ENCODE peak calls at places on chromosomes 1 and 21, in eight cellular contexts. U, I, Z, R, B, S, J and L are unnamed samples.
A peak's percentile ranks its signal among the peaks of the same experiment; 100 is the strongest.

GRCh38 chr1:39567302-39567701 is 9.3 kb downstream of the PABPC4 start:
- DNase-seq in Z (no peak), B (no peak), I (no peak), J (no peak), R (no peak), U (no peak), S (no peak), L (no peak)

GRCh38 chr1:11053758-11054137 is 6.1 kb downstream of the SRM start:
- DNase-seq in I (no peak), U (no peak), R (peak; percentile 28), J (no peak), B (no peak), S (peak; percentile 31), Z (no peak), L (no peak)

GRCh38 chr1:221991221-221991620 is 249.3 kb upstream of the DUSP10 start:
- DNase-seq in S (peak; percentile 44), U (no peak), J (no peak), Z (no peak), I (no peak), R (peak; percentile 75), B (peak; percentile 84), L (no peak)

GRCh38 chr1:65827346-65827745 is 34.7 kb downstream of the PDE4B start:
- DNase-seq in U (no peak), I (no peak), R (no peak), B (peak; percentile 39), J (no peak), Z (no peak), S (peak; percentile 9), L (no peak)

GRCh38 chr1:54683453-54683852 is 32.2 kb upstream of the TTC4 start:
- DNase-seq in B (no peak), R (no peak), U (no peak), I (no peak), J (no peak), Z (no peak), S (no peak), L (no peak)

GRCh38 chr1:47776554-47777156 is 220.5 kb downstream of the TRABD2B start:
- DNase-seq in J (peak; percentile 36), I (no peak), R (no peak), S (no peak), Z (peak; percentile 83), U (no peak), B (no peak), L (peak; percentile 39)

GRCh38 chr1:93704063-93704462 is 22.4 kb upstream of the BCAR3 start:
- DNase-seq in U (no peak), J (no peak), R (peak; percentile 95), Z (no peak), I (no peak), B (no peak), S (no peak), L (no peak)

GRCh38 chr1:100387209-100387608 is 34.9 kb downstream of the CDC14A start:
- DNase-seq in R (no peak), S (peak; percentile 14), J (no peak), I (no peak), B (peak; percentile 57), U (no peak), Z (no peak), L (no peak)

GRCh38 chr1:169062152-169062551 is 44.3 kb upstream of the ATP1B1 start:
- DNase-seq in Z (no peak), I (no peak), U (no peak), R (no peak), J (no peak), B (no peak), S (no peak), L (no peak)

GRCh38 chr1:179775009-179775408 is 31.9 kb downstream of the FAM163A start:
- DNase-seq in B (peak; percentile 43), Z (no peak), J (no peak), I (no peak), R (no peak), U (no peak), S (no peak), L (peak; percentile 9)

GRCh38 chr1:59081795-59082194 is 215.1 kb upstream of the FGGY start:
- DNase-seq in I (no peak), R (no peak), J (no peak), B (no peak), S (peak; percentile 74), U (no peak), Z (no peak), L (no peak)

GRCh38 chr1:205985330-205986005 is 17.7 kb downstream of the RAB7B start:
- DNase-seq in R (no peak), S (peak; percentile 26), Z (no peak), B (no peak), U (no peak), I (no peak), J (no peak), L (no peak)

GRCh38 chr1:70220015-70220414 is 1.2 kb upstream of the SRSF11 start:
- DNase-seq in U (no peak), S (no peak), B (no peak), Z (no peak), R (peak; percentile 65), I (no peak), J (no peak), L (no peak)

GRCh38 chr1:3504823-3505155 is 50.3 kb downstream of the ARHGEF16 start:
- DNase-seq in S (peak; percentile 12), Z (no peak), R (no peak), B (no peak), U (no peak), J (no peak), I (no peak), L (no peak)

GRCh38 chr1:162215902-162216301 is 146.4 kb downstream of the NOS1AP start:
- DNase-seq in J (no peak), Z (no peak), I (no peak), B (no peak), S (no peak), R (no peak), U (no peak), L (no peak)

GRCh38 chr1:36609241-36610027 is 126.7 kb upstream of the CSF3R start:
- DNase-seq in Z (peak; percentile 68), R (peak; percentile 68), U (peak; percentile 92), S (peak; percentile 52), I (no peak), B (peak; percentile 56), J (no peak), L (peak; percentile 89)

GRCh38 chr1:46315669-46316403 is 12.3 kb downstream of the UQCRH start:
- DNase-seq in Z (no peak), R (no peak), S (peak; percentile 27), J (no peak), U (no peak), I (no peak), B (peak; percentile 62), L (no peak)

GRCh38 chr1:87129038-87129437 is 199.6 kb upstream of the LMO4 start:
- DNase-seq in U (no peak), I (no peak), J (no peak), R (no peak), B (no peak), S (no peak), Z (no peak), L (no peak)

GRCh38 chr1:53799141-53799540 is 39.0 kb downstream of the NDC1 start:
- DNase-seq in Z (no peak), U (no peak), J (no peak), I (no peak), B (no peak), R (no peak), S (no peak), L (no peak)

GRCh38 chr21:31284797-31285397 is 59.2 kb downstream of the TIAM1 start:
- DNase-seq in Z (no peak), I (no peak), R (no peak), J (no peak), S (peak; percentile 66), B (peak; percentile 68), U (no peak), L (no peak)

GRCh38 chr1:156726549-156727226 is 1.6 kb upstream of the METTL25B start:
- DNase-seq in U (peak; percentile 89), S (peak; percentile 78), Z (no peak), I (no peak), B (peak; percentile 76), R (peak; percentile 71), J (no peak), L (peak; percentile 16)

GRCh38 chr1:159132271-159132881 is 39.0 kb upstream of the CADM3 start:
- DNase-seq in B (peak; percentile 78), Z (peak; percentile 54), S (peak; percentile 68), J (peak; percentile 85), U (peak; percentile 61), R (peak; percentile 38), I (peak; percentile 26), L (peak; percentile 8)

GRCh38 chr1:211697356-211697755 is 21.9 kb upstream of the NEK2 start:
- DNase-seq in Z (peak; percentile 69), I (no peak), R (no peak), S (no peak), J (no peak), U (no peak), B (no peak), L (no peak)

GRCh38 chr21:9763306-9763705 is 758.1 kb upstream of the TPTE start:
- DNase-seq in I (no peak), J (no peak), B (no peak), U (no peak), S (no peak), Z (no peak), R (no peak), L (no peak)

GRCh38 chr1:7616953-7617352 is 154.1 kb upstream of the VAMP3 start:
- DNase-seq in I (no peak), Z (peak; percentile 21), J (no peak), U (no peak), S (no peak), R (no peak), B (no peak), L (no peak)